ENCODE peak calls at places on chromosomes 4 and X, in four cellular contexts. Y, B, F and N are unnamed samples.

GRCh38 chrX:80266979-80267378 is 153.3 kb upstream of the TENT5D start:
- DNase-seq in F (no peak), B (no peak), Y (no peak), N (no peak)

GRCh38 chrX:110006826-110007375 is 4.0 kb downstream of the TMEM164 start:
- DNase-seq in Y (peak), B (no peak), F (no peak), N (no peak)

GRCh38 chrX:69163936-69164741 is 1.1 kb downstream of the PJA1 start:
- DNase-seq in F (peak), B (peak), Y (no peak), N (peak)

GRCh38 chrX:1754077-1754476 is 139.2 kb downstream of the ASMT start:
- DNase-seq in Y (no peak), B (no peak), F (no peak), N (peak)

GRCh38 chrX:114650351-114650750 is 66.5 kb downstream of the HTR2C start:
- DNase-seq in B (no peak), F (no peak), Y (no peak), N (no peak)

GRCh38 chrX:1582686-1583437 is 8.5 kb upstream of the AKAP17A start:
- DNase-seq in B (no peak), Y (no peak), F (peak), N (peak)

GRCh38 chrX:112147206-112147605 is 64.6 kb upstream of the TRPC5 start:
- DNase-seq in B (peak), F (no peak), Y (no peak), N (no peak)

GRCh38 chrX:13029341-13029740 is 15.1 kb downstream of the FAM9C start:
- DNase-seq in Y (peak), F (peak), B (peak), N (peak)

GRCh38 chr4:166501941-166502382 is 628.9 kb downstream of the TLL1 start:
- DNase-seq in Y (peak), B (peak), F (no peak), N (peak)

GRCh38 chr4:185396724-185397402 is at the start of gene ANKRD37:
- DNase-seq in F (peak), Y (peak), B (peak), N (peak)

GRCh38 chr4:74370912-74371311 is 6.0 kb downstream of the EREG start:
- DNase-seq in B (peak), Y (peak), F (no peak), N (peak)

GRCh38 chrX:21798677-21799219 is 40.7 kb upstream of the MBTPS2 start:
- DNase-seq in F (peak), Y (peak), B (no peak), N (peak)

GRCh38 chrX:74520291-74520690 is 94.1 kb downstream of the RLIM start:
- DNase-seq in B (no peak), F (no peak), Y (no peak), N (no peak)

GRCh38 chr4:56762484-56763250 is 58.8 kb downstream of the SPINK2 start:
- DNase-seq in Y (no peak), B (no peak), F (no peak), N (no peak)

GRCh38 chrX:20026278-20026677 is 35.4 kb upstream of the BCLAF3 start:
- DNase-seq in B (no peak), F (no peak), Y (peak), N (peak)

GRCh38 chr4:149709640-149710039 is 106.0 kb downstream of the IQCM start:
- DNase-seq in F (no peak), B (no peak), Y (no peak), N (no peak)

GRCh38 chr4:2932951-2933565 is 30.1 kb downstream of the NOP14 start:
- DNase-seq in Y (no peak), F (peak), B (no peak), N (no peak)

GRCh38 chrX:44305921-44306320 is 37.6 kb downstream of the EFHC2 start:
- DNase-seq in Y (peak), F (no peak), B (no peak), N (no peak)

GRCh38 chr4:6383019-6383404 is 89.4 kb downstream of the PPP2R2C start:
- DNase-seq in F (no peak), Y (no peak), B (no peak), N (no peak)

GRCh38 chr4:110055014-110055768 is 142.5 kb downstream of the EGF start:
- DNase-seq in F (no peak), Y (no peak), B (no peak), N (peak)

GRCh38 chr4:850323-850945 is 24.5 kb upstream of the CPLX1 start:
- DNase-seq in Y (no peak), B (no peak), F (no peak), N (no peak)

GRCh38 chr4:108971473-108971872 is 208.6 kb upstream of the ETNPPL start:
- DNase-seq in Y (no peak), B (no peak), F (no peak), N (no peak)

GRCh38 chrX:651922-652775 is 21.6 kb downstream of the SHOX start:
- DNase-seq in B (no peak), F (no peak), Y (no peak), N (no peak)

GRCh38 chr4:1373892-1374705 is 27.1 kb downstream of the UVSSA start:
- DNase-seq in Y (no peak), B (no peak), F (no peak), N (no peak)

GRCh38 chr4:107391009-107391629 is 328.9 kb downstream of the PAPSS1 start:
- DNase-seq in F (no peak), B (no peak), Y (no peak), N (no peak)

GRCh38 chrX:112761239-112762207 is 79.1 kb downstream of the AMOT start:
- DNase-seq in F (no peak), B (no peak), Y (no peak), N (no peak)

GRCh38 chr4:86004030-86004429 is 355.8 kb downstream of the MAPK10 start:
- DNase-seq in F (no peak), Y (no peak), B (no peak), N (no peak)

GRCh38 chrX:77502951-77503525 is 55.8 kb downstream of the FGF16 start:
- DNase-seq in Y (no peak), B (no peak), F (no peak), N (no peak)

DNA sequence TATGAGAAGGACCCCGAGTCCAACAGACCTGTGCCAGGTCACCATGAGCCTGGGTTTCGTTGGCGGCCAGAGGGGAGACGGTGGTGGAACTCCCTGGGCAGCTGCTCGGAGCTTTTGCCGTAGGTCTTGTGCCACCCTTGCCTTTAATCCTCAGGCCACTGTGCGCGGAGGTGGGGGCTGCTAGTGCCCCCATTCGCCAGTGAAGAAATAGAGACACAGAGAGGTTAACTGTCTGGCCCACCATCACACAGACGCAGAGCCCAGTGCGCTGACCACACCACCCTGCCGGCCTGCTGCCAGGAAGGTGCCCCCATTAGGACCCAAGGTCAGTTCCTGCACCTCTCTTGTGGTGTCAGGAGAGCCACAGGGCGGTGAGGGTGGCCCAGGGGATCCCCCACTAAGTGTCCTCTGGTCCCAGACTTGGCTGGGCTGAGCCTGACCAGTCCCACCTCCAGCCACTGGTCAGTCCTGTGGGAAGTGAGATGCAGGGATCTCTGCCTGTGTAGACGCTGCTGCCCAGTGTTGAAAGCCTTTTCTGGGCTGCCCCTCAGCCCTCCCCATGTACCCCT is 28.3 kb upstream of the HTRA3 start:
- DNase-seq in F (no peak), Y (no peak), B (no peak), N (no peak)
- H3K27ac ChIP-seq in F (no peak), Y (no peak), B (no peak), N (no peak)

GRCh38 chr4:77581724-77582123 is 23.9 kb upstream of the CXCL13 start:
- DNase-seq in Y (peak), B (no peak), F (no peak), N (no peak)
- H3K27ac ChIP-seq in Y (no peak), B (no peak), F (no peak), N (no peak)

GRCh38 chrX:40469316-40469715 is 111.5 kb upstream of the ATP6AP2 start:
- DNase-seq in B (no peak), F (no peak), Y (no peak), N (no peak)

GRCh38 chrX:40473460-40474204 is 107.1 kb upstream of the ATP6AP2 start:
- DNase-seq in Y (no peak), F (no peak), B (no peak), N (no peak)

GRCh38 chrX:40474205-40474626 is 106.6 kb upstream of the ATP6AP2 start:
- DNase-seq in B (peak), Y (no peak), F (peak), N (no peak)

GRCh38 chrX:40470830-40471429 is 109.8 kb upstream of the ATP6AP2 start:
- DNase-seq in F (no peak), Y (no peak), B (peak), N (no peak)

GRCh38 chrX:40471965-40472648 is 108.7 kb upstream of the ATP6AP2 start:
- DNase-seq in F (peak), B (peak), Y (peak), N (peak)
- H3K27ac ChIP-seq in F (no peak), B (no peak), Y (no peak), N (no peak)

DNA sequence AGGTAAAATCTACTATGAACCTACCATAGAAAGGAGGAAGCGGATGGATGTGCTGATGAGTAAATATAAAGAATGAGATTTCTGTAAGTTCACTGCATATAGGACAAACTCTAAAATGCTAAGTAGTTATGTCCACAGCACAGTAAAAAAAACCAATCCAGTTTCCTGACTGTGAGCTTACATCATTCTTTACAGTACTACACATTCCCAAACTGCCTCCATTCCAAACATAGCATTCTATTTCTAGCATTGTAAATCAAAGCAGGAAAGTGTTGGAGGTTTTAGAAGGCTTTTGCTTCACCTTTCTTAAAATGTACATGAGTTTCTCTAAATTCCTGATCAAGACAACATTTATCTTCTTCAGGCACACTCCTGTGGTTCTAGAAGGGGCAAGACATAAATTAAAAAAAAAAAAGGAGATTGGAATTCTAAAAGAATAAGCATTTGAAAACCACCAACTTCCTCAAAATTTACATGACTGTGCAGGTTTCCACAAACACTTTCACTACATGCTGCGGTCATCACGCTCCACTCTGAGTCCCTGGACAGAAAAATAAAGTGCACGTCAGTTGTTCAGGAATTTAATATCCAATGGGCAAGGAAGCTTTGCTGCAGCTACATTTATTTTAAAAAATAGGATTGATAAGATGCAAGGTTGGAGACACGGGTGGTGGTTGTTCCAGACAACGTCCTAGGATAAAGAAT is 297.6 kb upstream of the STS start:
- DNase-seq in F (no peak), B (no peak), Y (no peak), N (peak)
- H3K27ac ChIP-seq in F (no peak), B (peak), Y (no peak), N (no peak)

GRCh38 chr4:137367608-137368007 is 164.7 kb downstream of the PCDH18 start:
- DNase-seq in Y (peak), B (no peak), F (no peak), N (no peak)

GRCh38 chr4:137375111-137375850 is 157.0 kb downstream of the PCDH18 start:
- DNase-seq in B (no peak), F (no peak), Y (no peak), N (no peak)

GRCh38 chr4:137370699-137371098 is 161.6 kb downstream of the PCDH18 start:
- DNase-seq in F (no peak), Y (no peak), B (no peak), N (no peak)

DNA sequence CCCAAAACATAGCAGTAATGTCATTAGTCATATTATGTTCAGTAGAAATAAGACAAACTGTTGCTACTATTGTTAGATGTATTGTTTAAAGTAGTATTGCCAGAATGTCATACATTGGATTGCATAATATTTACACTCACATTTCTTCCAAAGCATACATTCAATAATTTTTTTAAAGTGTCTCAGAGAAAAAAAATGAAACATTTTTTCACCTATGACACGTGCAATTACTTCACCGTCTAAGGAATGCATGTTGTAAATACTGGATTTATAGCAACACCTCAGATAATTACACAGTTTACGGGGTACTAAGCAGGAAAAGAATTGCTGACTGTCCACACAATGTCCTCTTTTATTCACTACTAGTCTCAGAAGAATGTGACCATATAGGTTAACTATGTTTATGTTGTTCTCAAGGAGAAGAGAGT is 162.1 kb downstream of the PCDH18 start:
- DNase-seq in B (no peak), Y (peak), F (no peak), N (no peak)
- H3K27ac ChIP-seq in B (no peak), Y (no peak), F (no peak), N (no peak)

GRCh38 chr4:137278431-137278830 is 253.9 kb downstream of the PCDH18 start:
- DNase-seq in F (no peak), Y (no peak), B (no peak), N (no peak)

DNA sequence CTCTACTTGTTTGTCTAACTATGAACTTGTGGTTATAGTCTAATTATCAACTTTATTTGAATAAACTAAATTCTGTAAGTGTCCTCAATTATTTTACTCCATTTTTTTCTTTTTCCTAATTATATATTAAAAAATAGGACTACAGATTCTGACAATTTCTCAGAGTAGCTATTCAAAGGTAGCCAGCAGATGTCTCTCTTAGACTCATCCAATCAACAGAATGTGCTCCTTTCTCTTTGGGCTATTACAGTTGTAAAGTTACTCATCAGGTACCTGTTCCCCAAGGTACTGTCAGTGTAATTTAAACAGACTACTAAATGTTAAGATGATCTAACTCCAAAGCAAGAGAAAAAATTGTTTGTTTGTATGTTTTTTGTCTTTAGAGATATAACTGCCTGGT is 248.6 kb downstream of the PCDH18 start:
- DNase-seq in Y (peak), F (no peak), B (no peak), N (no peak)
- H3K27ac ChIP-seq in Y (no peak), F (no peak), B (no peak), N (no peak)

GRCh38 chr4:40303751-40304150 is 31.4 kb upstream of the CHRNA9 start:
- DNase-seq in B (no peak), F (no peak), Y (no peak), N (no peak)

GRCh38 chr4:40306203-40306602 is 28.9 kb upstream of the CHRNA9 start:
- DNase-seq in B (no peak), F (no peak), Y (no peak), N (no peak)

GRCh38 chr4:40306991-40307390 is 28.1 kb upstream of the CHRNA9 start:
- DNase-seq in B (no peak), Y (no peak), F (no peak), N (no peak)

GRCh38 chr4:40307627-40308497 is 27.3 kb upstream of the CHRNA9 start:
- DNase-seq in F (peak), B (peak), Y (no peak), N (no peak)

GRCh38 chr4:40305329-40306193 is 29.6 kb upstream of the CHRNA9 start:
- DNase-seq in Y (no peak), B (no peak), F (no peak), N (no peak)
- H3K27ac ChIP-seq in Y (no peak), B (no peak), F (peak), N (no peak)

GRCh38 chr4:151401739-151402138 is 7.2 kb upstream of the FHIP1A start:
- DNase-seq in Y (no peak), F (no peak), B (no peak), N (no peak)
- H3K27ac ChIP-seq in Y (no peak), F (no peak), B (no peak), N (no peak)